ENCODE peak calls at places on chromosome 21, in four cellular contexts. J is GM12878, Q is HepG2, K is K562. A is an unnamed sample.

GRCh38 chr21:45457832-45458172 is 52.8 kb downstream of the COL18A1 start:
- DNase-seq in K (no peak), Q (no peak), J (no peak), A (no peak)

GRCh38 chr21:34967509-34968289 is 81.4 kb downstream of the RUNX1 start:
- DNase-seq in J (no peak), K (peak), Q (peak), A (no peak)

GRCh38 chr21:45455321-45456013 is 50.5 kb downstream of the COL18A1 start:
- DNase-seq in Q (no peak), K (no peak), J (no peak), A (no peak)

GRCh38 chr21:39141502-39141901 is 41.7 kb downstream of the PSMG1 start:
- DNase-seq in J (no peak), K (no peak), Q (no peak), A (no peak)

GRCh38 chr21:34639882-34640788 is 25.2 kb upstream of the RCAN1 start:
- DNase-seq in J (peak), Q (no peak), K (peak), A (no peak)

GRCh38 chr21:26826801-26827200 is 18.4 kb downstream of the ADAMTS1 start:
- DNase-seq in K (no peak), Q (no peak), J (no peak), A (no peak)

GRCh38 chr21:16624468-16625102 is 888.3 kb upstream of the CXADR start:
- DNase-seq in Q (no peak), J (no peak), K (no peak), A (no peak)

GRCh38 chr21:20943476-20944085 is 54.6 kb upstream of the NCAM2 start:
- DNase-seq in J (no peak), K (no peak), Q (no peak), A (no peak)

GRCh38 chr21:16407403-16408279 is 677.9 kb downstream of the USP25 start:
- DNase-seq in J (no peak), Q (no peak), K (no peak), A (no peak)

GRCh38 chr21:34274001-34274400 is 89.8 kb upstream of the KCNE2 start:
- DNase-seq in J (no peak), K (no peak), Q (no peak), A (no peak)

GRCh38 chr21:31455506-31455905 is 111.4 kb upstream of the TIAM1 start:
- DNase-seq in Q (no peak), K (no peak), J (no peak), A (no peak)

GRCh38 chr21:25456672-25457071 is 150.6 kb downstream of the MRPL39 start:
- DNase-seq in J (peak), K (no peak), Q (no peak), A (no peak)

GRCh38 chr21:15363921-15364320 is 299.1 kb upstream of the NRIP1 start:
- DNase-seq in K (no peak), J (no peak), Q (no peak), A (no peak)

GRCh38 chr21:21200103-21200938 is 202.1 kb downstream of the NCAM2 start:
- DNase-seq in J (no peak), Q (no peak), K (peak), A (no peak)

GRCh38 chr21:35635261-35635660 is 425.1 kb downstream of the SETD4 start:
- DNase-seq in J (no peak), K (no peak), Q (no peak), A (no peak)

GRCh38 chr21:44533121-44533890 is 6.7 kb downstream of the KRTAP10-1 start:
- DNase-seq in J (no peak), Q (no peak), K (no peak), A (no peak)

GRCh38 chr21:38295997-38296764 is 39.4 kb downstream of the KCNJ15 start:
- DNase-seq in K (no peak), Q (no peak), J (no peak), A (no peak)

GRCh38 chr21:44888581-44889550 is 15.4 kb upstream of the PTTG1IP start:
- DNase-seq in J (no peak), Q (no peak), K (no peak), A (no peak)

GRCh38 chr21:38468989-38469388 is 29.3 kb downstream of the ERG start:
- DNase-seq in K (no peak), Q (peak), J (no peak), A (no peak)

GRCh38 chr21:28742527-28742926 is 250.2 kb downstream of the LTN1 start:
- DNase-seq in K (no peak), J (no peak), Q (no peak), A (no peak)
- TF ChIP-seq HDAC6 in K (no peak), J (no peak), Q (no peak), A (no peak)

DNA sequence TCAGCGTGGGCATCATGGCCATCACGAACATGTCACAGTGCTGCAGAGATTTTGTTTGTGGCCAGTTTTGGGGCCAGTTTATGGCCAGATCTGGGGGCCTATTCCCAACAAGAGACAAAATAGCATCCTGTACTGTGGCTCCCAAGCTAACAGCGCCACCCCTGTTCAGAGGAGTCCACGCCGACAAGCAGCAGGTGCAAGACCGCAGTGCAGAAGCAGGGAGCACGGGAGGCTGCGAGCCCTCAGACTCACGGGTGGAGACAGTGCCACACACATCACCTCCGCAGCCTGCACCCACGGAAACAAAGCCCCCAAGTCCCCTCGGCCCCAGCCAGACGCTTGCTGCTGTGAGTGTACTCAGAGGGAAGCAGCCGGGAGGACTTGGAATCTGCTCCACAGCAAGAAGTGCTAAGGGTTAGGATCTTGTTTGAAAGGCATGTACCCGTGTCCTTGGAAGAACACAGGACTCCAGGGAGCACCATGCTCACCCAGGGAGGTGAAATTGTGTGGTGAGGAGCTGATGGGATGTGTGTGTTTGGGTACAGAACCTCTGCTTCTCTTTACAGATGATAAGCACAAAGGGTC is 7.1 kb downstream of the TCP10L start:
- DNase-seq in K (no peak), Q (no peak), J (no peak), A (peak)
- TF ChIP-seq HDAC6 in K (no peak), Q (no peak), J (no peak), A (no peak)

DNA sequence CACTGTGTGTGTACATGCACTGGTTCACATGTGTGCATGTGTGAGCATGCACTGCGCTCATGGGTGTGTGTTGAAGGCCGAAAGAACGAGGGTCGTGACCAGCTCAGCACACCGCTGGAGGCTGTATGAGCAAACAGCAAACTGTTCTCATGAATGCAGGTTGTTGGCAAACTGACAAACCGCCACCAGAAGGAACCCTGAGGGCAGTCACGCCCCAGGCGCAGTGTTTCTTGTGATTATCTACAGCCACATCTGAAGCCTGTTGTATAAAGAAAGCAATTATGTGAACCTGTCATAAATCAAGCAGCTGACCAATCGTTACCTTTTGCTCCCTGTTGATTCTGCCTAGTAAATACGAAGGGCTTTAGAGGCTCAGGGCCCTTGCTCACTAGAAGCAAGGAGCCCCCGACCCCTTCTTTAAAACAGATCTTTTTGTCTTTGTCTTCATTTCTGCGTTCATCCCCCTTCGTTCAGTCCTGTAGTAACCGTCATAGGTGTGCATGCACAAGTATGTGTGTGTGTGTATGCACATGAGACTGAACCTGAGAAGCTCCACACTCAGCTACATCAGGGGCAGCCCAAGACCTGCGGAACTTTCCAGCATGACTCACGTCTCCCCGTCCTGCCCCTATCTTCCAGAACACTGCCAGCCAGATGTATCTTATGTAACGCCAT is 16.8 kb upstream of the RIPK4 start:
- DNase-seq in K (no peak), Q (no peak), J (no peak), A (no peak)
- TF ChIP-seq HDAC6 in K (no peak), Q (no peak), J (no peak), A (no peak)

DNA sequence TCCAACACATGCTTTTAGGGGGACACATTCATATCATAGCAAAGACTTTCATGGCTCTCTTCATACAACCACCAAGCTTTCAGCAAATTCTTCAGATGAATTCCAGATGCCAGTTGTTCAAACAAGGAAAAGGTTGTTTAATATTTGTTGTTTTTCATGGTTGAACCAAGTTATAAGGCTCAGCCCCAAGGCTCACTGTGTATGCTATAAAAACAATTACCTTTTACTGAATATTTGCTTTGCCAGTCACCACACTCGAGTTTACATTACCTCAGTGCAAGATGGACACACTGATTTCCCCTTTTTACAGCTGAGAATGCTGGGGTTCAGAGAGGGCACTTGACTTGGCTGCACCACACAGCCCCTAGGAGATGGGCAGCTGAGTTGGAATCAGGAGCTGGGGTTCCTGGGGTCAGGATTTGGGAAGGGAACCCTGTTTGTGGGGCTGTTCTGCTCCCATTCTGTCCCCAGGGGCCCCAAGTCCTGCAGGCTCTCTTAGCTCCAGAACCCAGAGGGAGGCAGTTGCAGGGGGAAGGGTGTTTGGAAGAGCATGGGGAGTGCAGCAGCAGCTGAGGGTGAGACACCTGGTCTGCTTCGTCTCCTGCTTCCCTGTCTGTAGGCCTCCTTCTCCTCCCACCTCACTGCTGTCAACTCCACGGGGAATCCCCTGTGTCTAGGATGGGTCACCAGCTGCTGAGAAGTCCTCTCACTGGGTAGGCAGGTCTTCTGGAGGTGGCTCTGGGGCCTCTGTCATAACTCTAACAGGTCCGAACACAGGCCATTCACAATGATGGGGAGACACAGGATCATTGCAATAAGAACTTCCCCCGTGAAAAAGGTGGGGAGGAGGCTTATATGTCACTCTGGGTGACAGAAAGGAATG is 12.8 kb upstream of the TMPRSS2 start:
- DNase-seq in J (peak), Q (no peak), K (no peak), A (no peak)
- TF ChIP-seq HDAC6 in J (no peak), Q (no peak), K (no peak), A (no peak)